ENCODE peak calls at places on chromosomes 7 and 10, in seven cellular contexts. W, M, U, R, Y, B and C are unnamed samples.

GRCh38 chr7:92634924-92635519 is 44.8 kb upstream of the FAM133B start:
- DNase-seq in R (no peak), B (no peak), Y (peak; percentile 37), U (no peak), M (no peak), W (no peak), C (no peak)

GRCh38 chr10:9238041-9238440 is 1183.6 kb downstream of the GATA3 start:
- DNase-seq in R (no peak), W (no peak), M (no peak), B (no peak), U (no peak), Y (no peak), C (no peak)

GRCh38 chr7:145105561-145105960 is 269.7 kb upstream of the TPK1 start:
- DNase-seq in B (no peak), W (no peak), Y (no peak), R (no peak), M (no peak), U (no peak), C (no peak)

GRCh38 chr7:90709501-90710465 is 113.7 kb downstream of the CDK14 start:
- DNase-seq in B (no peak), R (no peak), U (no peak), Y (no peak), W (peak; percentile 25), M (no peak), C (no peak)

GRCh38 chr7:97819161-97819560 is 53.0 kb downstream of the ASNS start:
- DNase-seq in W (no peak), B (no peak), R (no peak), U (no peak), M (no peak), Y (no peak), C (no peak)

GRCh38 chr7:150826061-150826849 is 25.7 kb downstream of the TMEM176A start:
- DNase-seq in M (no peak), Y (peak; percentile 84), U (peak; percentile 63), R (no peak), W (no peak), B (no peak), C (no peak)

GRCh38 chr10:12749760-12750478 is 251.6 kb downstream of the CCDC3 start:
- DNase-seq in B (no peak), R (no peak), U (no peak), Y (no peak), M (no peak), W (no peak), C (no peak)

GRCh38 chr7:28748934-28749584 is 209.1 kb downstream of the TRIL start:
- DNase-seq in M (peak; percentile 77), U (no peak), Y (peak; percentile 22), B (no peak), W (no peak), R (no peak), C (peak; percentile 18)

GRCh38 chr10:121891103-121891502 is 36.7 kb downstream of the ATE1 start:
- DNase-seq in M (no peak), R (no peak), B (no peak), U (no peak), W (no peak), Y (no peak), C (no peak)

GRCh38 chr10:565146-565545 is 124.3 kb downstream of the DIP2C start:
- DNase-seq in Y (no peak), R (no peak), B (no peak), W (no peak), U (no peak), M (no peak), C (no peak)

GRCh38 chr10:33377658-33378025 is 43.2 kb upstream of the NRP1 start:
- DNase-seq in W (no peak), U (no peak), M (no peak), Y (no peak), B (no peak), R (no peak), C (no peak)

GRCh38 chr10:93851169-93851568 is 42.6 kb upstream of the SLC35G1 start:
- DNase-seq in B (no peak), U (peak; percentile 19), R (no peak), Y (no peak), W (no peak), M (no peak), C (no peak)

GRCh38 chr10:100917071-100917470 is 4.3 kb downstream of the SLF2 start:
- DNase-seq in R (no peak), B (no peak), Y (no peak), U (no peak), W (no peak), M (no peak), C (no peak)
- H3K36me3 ChIP-seq in R (peaks cover 38% of the 10 kb centered on the region), B (peaks cover 10% of the 10 kb centered on the region), Y (peaks cover 22% of the 10 kb centered on the region), U (peaks cover 46% of the 10 kb centered on the region), W (no peaks in the 10 kb centered on the region), M (peaks cover 39% of the 10 kb centered on the region), C (peaks cover 17% of the 10 kb centered on the region)

GRCh38 chr7:54690059-54690443 is 69.0 kb downstream of the SEC61G start:
- DNase-seq in U (no peak), B (no peak), Y (no peak), R (no peak), W (peak; percentile 20), M (no peak), C (no peak)

GRCh38 chr7:54689394-54690058 is 69.5 kb downstream of the SEC61G start:
- DNase-seq in B (no peak), Y (no peak), M (no peak), W (no peak), U (no peak), R (no peak), C (no peak)

GRCh38 chr7:54690892-54691291 is 68.1 kb downstream of the SEC61G start:
- DNase-seq in W (no peak), U (no peak), R (no peak), Y (no peak), M (no peak), B (no peak), C (no peak)

DNA sequence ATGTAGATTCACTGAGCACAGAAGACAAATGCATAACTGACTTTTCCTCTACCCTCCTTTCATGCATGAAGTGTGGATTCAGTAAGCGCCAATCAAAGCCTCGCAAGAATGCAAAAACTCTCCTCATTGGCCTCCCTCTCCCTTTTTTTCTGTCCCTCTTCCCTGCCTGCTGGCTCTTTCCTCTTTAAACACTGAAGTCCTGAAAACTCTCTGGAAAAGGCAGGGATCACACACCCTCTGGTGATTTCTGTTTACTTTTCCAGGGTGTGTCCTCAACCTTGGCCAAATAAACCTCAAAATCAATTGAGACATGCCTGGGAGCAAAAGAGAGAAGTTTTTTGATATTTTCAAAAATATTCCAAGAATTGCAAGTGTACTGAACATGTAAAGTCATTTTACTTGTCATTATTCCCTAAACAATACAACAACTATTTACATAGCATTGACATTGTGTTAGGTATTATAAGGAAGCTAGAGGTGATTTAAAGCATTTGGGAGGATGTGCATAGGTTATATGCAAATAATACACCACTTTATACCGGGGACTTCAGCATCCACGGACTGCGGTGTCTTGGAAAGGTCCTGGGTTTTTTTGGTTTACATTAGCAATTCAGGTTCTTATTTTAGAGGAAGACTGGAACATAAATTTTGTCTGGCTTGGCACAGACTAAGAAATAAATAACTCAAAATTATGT is 71.3 kb downstream of the SEC61G start:
- DNase-seq in M (no peak), W (no peak), Y (peak; percentile 40), R (no peak), U (peak; percentile 12), B (no peak), C (no peak)
- H3K36me3 ChIP-seq in M (no peaks in the 10 kb centered on the region), W (no peaks in the 10 kb centered on the region), Y (no peaks in the 10 kb centered on the region), R (no peaks in the 10 kb centered on the region), U (no peaks in the 10 kb centered on the region), B (no peaks in the 10 kb centered on the region), C (no peaks in the 10 kb centered on the region)

GRCh38 chr10:102656791-102657371 is 12.6 kb downstream of the TRIM8 start:
- DNase-seq in R (no peak), W (no peak), B (no peak), U (no peak), Y (no peak), M (peak; percentile 77), C (no peak)

GRCh38 chr10:102654969-102655368 is 10.7 kb downstream of the TRIM8 start:
- DNase-seq in M (no peak), W (no peak), R (no peak), B (no peak), U (no peak), Y (no peak), C (no peak)

GRCh38 chr10:102656026-102656425 is 11.7 kb downstream of the TRIM8 start:
- DNase-seq in R (no peak), M (peak; percentile 67), U (no peak), B (no peak), W (no peak), Y (no peak), C (no peak)

GRCh38 chr10:102652170-102652926 is 8.1 kb downstream of the TRIM8 start:
- DNase-seq in Y (no peak), M (no peak), B (no peak), R (no peak), U (no peak), W (no peak), C (no peak)

GRCh38 chr10:102654566-102654965 is 10.3 kb downstream of the TRIM8 start:
- DNase-seq in U (no peak), R (no peak), W (no peak), M (no peak), B (no peak), Y (no peak), C (no peak)
- H3K36me3 ChIP-seq in U (peaks cover 34% of the 10 kb centered on the region), R (peaks cover 55% of the 10 kb centered on the region), W (no peaks in the 10 kb centered on the region), M (peaks cover 47% of the 10 kb centered on the region), B (peaks cover 24% of the 10 kb centered on the region), Y (peaks cover 15% of the 10 kb centered on the region), C (peaks cover 60% of the 10 kb centered on the region)

GRCh38 chr7:5598769-5599371 is 175.2 kb upstream of the TNRC18 start:
- DNase-seq in Y (no peak), U (peak; percentile 24), W (no peak), B (no peak), R (no peak), M (no peak), C (no peak)
- H3K36me3 ChIP-seq in Y (no peaks in the 10 kb centered on the region), U (no peaks in the 10 kb centered on the region), W (no peaks in the 10 kb centered on the region), B (peaks cover 15% of the 10 kb centered on the region), R (no peaks in the 10 kb centered on the region), M (no peaks in the 10 kb centered on the region), C (peaks cover 6% of the 10 kb centered on the region)

DNA sequence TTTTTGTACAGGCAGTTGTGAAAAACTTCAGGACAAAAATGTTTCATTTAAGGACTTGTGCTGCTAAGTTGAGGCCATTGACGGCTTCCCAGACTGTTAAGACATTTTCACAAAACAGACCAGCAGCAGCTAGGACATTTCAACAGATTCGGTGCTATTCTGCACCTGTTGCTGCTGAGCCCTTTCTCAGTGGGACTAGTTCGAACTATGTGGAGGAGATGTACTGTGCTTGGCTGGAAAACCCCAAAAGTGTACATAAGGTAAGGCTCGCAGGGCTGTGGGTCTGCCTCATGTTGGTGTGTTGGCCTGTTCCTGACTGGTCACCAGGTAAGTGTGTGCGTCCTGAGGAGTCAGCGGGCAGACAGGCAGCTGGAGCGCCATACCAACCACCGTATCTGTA is 17.9 kb downstream of the OGDH start:
- DNase-seq in B (no peak), Y (no peak), U (no peak), M (no peak), R (no peak), W (no peak), C (no peak)
- H3K36me3 ChIP-seq in B (peaks cover 12% of the 10 kb centered on the region), Y (no peaks in the 10 kb centered on the region), U (no peaks in the 10 kb centered on the region), M (peaks cover 9% of the 10 kb centered on the region), R (peaks cover 10% of the 10 kb centered on the region), W (no peaks in the 10 kb centered on the region), C (peaks cover 17% of the 10 kb centered on the region)

GRCh38 chr7:126493801-126494200 is 758.9 kb downstream of the GRM8 start:
- DNase-seq in B (no peak), U (no peak), W (no peak), R (no peak), M (no peak), Y (no peak), C (no peak)
- H3K36me3 ChIP-seq in B (no peaks in the 10 kb centered on the region), U (no peaks in the 10 kb centered on the region), W (no peaks in the 10 kb centered on the region), R (no peaks in the 10 kb centered on the region), M (no peaks in the 10 kb centered on the region), Y (no peaks in the 10 kb centered on the region), C (no peaks in the 10 kb centered on the region)

GRCh38 chr7:6423942-6424701 is 23.6 kb downstream of the DAGLB start:
- DNase-seq in B (no peak), U (peak; percentile 41), M (peak; percentile 87), R (no peak), W (no peak), Y (peak; percentile 36), C (no peak)
- H3K36me3 ChIP-seq in B (peaks cover 44% of the 10 kb centered on the region), U (peaks cover 15% of the 10 kb centered on the region), M (peaks cover 60% of the 10 kb centered on the region), R (peaks cover 27% of the 10 kb centered on the region), W (no peaks in the 10 kb centered on the region), Y (no peaks in the 10 kb centered on the region), C (peaks cover 7% of the 10 kb centered on the region)